ENCODE peak calls at places on chromosomes 13 and 19, in six cellular contexts. D is fibroblast of lung; M is CD8-positive, alpha-beta T cell; Q is A673; L is adrenal gland; J is GM23248. U is an unnamed sample.

GRCh38 chr13:103033999-103034398 is 32.2 kb downstream of the SLC10A2 start:
- DNase-seq in M (no peak), Q (no peak), L (no peak), D (no peak), J (no peak), U (no peak)

GRCh38 chr13:97012251-97013048 is 18.2 kb upstream of the OXGR1 start:
- DNase-seq in Q (no peak), J (no peak), M (no peak), D (no peak), L (no peak), U (no peak)

GRCh38 chr13:20165417-20166257 is 4.8 kb upstream of the GJA3 start:
- DNase-seq in Q (no peak), L (no peak), D (peak; percentile 85), J (no peak), M (no peak), U (no peak)

GRCh38 chr13:102323012-102323411 is 78.8 kb downstream of the FGF14 start:
- DNase-seq in L (no peak), D (no peak), M (no peak), J (no peak), Q (peak; percentile 15), U (no peak)

GRCh38 chr19:45766919-45767346 is 2.1 kb downstream of the SIX5 start:
- DNase-seq in Q (no peak), D (no peak), M (no peak), L (peak; percentile 60), J (peak; percentile 71), U (no peak)

GRCh38 chr13:95494082-95494681 is 58.3 kb upstream of the CLDN10 start:
- DNase-seq in Q (peak; percentile 65), L (no peak), M (no peak), J (peak; percentile 54), D (peak; percentile 76), U (no peak)

GRCh38 chr13:98275711-98276171 is 98.7 kb upstream of the RNF113B start:
- DNase-seq in J (peak; percentile 23), D (no peak), L (no peak), M (no peak), Q (no peak), U (no peak)

GRCh38 chr19:18289471-18290066 is 8.1 kb upstream of the JUND start:
- DNase-seq in Q (no peak), M (no peak), J (no peak), D (no peak), L (no peak), U (no peak)

GRCh38 chr13:111639994-111640393 is 319.6 kb downstream of the TEX29 start:
- DNase-seq in D (no peak), L (no peak), Q (peak; percentile 21), M (no peak), J (no peak), U (no peak)

GRCh38 chr19:10826846-10827245 is 9.2 kb downstream of the TMED1 start:
- DNase-seq in J (no peak), D (no peak), M (no peak), Q (no peak), L (no peak), U (no peak)

GRCh38 chr19:46821512-46822359 is 28.9 kb downstream of the AP2S1 start:
- DNase-seq in D (no peak), M (peak; percentile 40), J (no peak), L (no peak), Q (no peak), U (peak; percentile 67)

GRCh38 chr13:99041788-99042187 is 63.9 kb upstream of the DOCK9 start:
- DNase-seq in L (no peak), M (no peak), D (no peak), J (no peak), Q (no peak), U (no peak)

GRCh38 chr13:107242138-107242537 is 674.2 kb upstream of the ARGLU1 start:
- DNase-seq in L (no peak), M (no peak), Q (no peak), D (no peak), J (no peak), U (no peak)

GRCh38 chr13:52980695-52981094 is 47.9 kb upstream of the OLFM4 start:
- DNase-seq in L (no peak), Q (no peak), D (no peak), M (no peak), J (no peak), U (no peak)

GRCh38 chr19:40549007-40549708 is 27.5 kb upstream of the SHKBP1 start:
- DNase-seq in J (peak; percentile 56), L (peak; percentile 63), D (peak; percentile 40), M (peak; percentile 44), Q (peak; percentile 85), U (peak; percentile 59)

GRCh38 chr19:10744222-10744847 is 26.5 kb downstream of the DNM2 start:
- DNase-seq in Q (no peak), L (no peak), J (no peak), D (no peak), M (no peak), U (no peak)

GRCh38 chr19:45469132-45469834 is 1.5 kb downstream of the FOSB start:
- DNase-seq in Q (peak; percentile 98), J (peak; percentile 98), M (peak; percentile 81), D (peak; percentile 94), L (peak; percentile 95), U (peak; percentile 95)

GRCh38 chr19:35355851-35356460 is 2.3 kb upstream of the FFAR3 start:
- DNase-seq in M (no peak), D (peak; percentile 54), Q (no peak), L (no peak), J (no peak), U (no peak)

GRCh38 chr19:54462072-54462712 is 1.4 kb downstream of the LENG9 start:
- DNase-seq in J (peak; percentile 51), L (peak; percentile 39), M (no peak), Q (peak; percentile 37), D (no peak), U (peak; percentile 37)

GRCh38 chr19:48656840-48657474 is 11.0 kb upstream of the CA11 start:
- DNase-seq in M (no peak), L (no peak), Q (no peak), D (peak; percentile 93), J (peak; percentile 94), U (peak; percentile 20)

GRCh38 chr19:18063463-18063862 is 23.3 kb downstream of the IL12RB1 start:
- DNase-seq in J (no peak), M (no peak), D (no peak), L (no peak), Q (no peak), U (no peak)

GRCh38 chr13:71417205-71417604 is 449.8 kb downstream of the DACH1 start:
- DNase-seq in Q (no peak), L (no peak), J (no peak), D (peak; percentile 10), M (no peak), U (no peak)

GRCh38 chr13:31207630-31208549 is 8.1 kb downstream of the B3GLCT start:
- DNase-seq in D (peak; percentile 58), M (no peak), L (no peak), Q (peak; percentile 36), J (peak; percentile 73), U (no peak)

GRCh38 chr13:75395056-75395455 is 86.9 kb downstream of the TBC1D4 start:
- DNase-seq in Q (no peak), D (no peak), L (no peak), J (no peak), M (no peak), U (no peak)

GRCh38 chr13:102510072-102510471 is 86.7 kb upstream of the TPP2 start:
- DNase-seq in M (no peak), J (no peak), D (no peak), L (no peak), Q (no peak), U (no peak)

GRCh38 chr13:41085961-41086360 is 24.7 kb downstream of the WBP4 start:
- DNase-seq in L (no peak), J (no peak), D (no peak), Q (peak; percentile 13), M (no peak), U (no peak)

GRCh38 chr13:112885782-112886268 is 83.2 kb upstream of the MCF2L start:
- DNase-seq in Q (no peak), L (peak; percentile 90), J (peak; percentile 93), D (peak; percentile 87), M (no peak), U (peak; percentile 85)

GRCh38 chr19:16591803-16592556 is 19.8 kb upstream of the SLC35E1 start:
- DNase-seq in D (no peak), M (no peak), J (peak; percentile 37), L (peak; percentile 70), Q (no peak), U (no peak)

GRCh38 chr19:16595097-16595496 is 22.9 kb upstream of the SLC35E1 start:
- DNase-seq in D (no peak), J (no peak), M (no peak), L (no peak), Q (no peak), U (no peak)

GRCh38 chr19:16594131-16594586 is 21.9 kb upstream of the SLC35E1 start:
- DNase-seq in Q (no peak), J (no peak), L (no peak), D (no peak), M (no peak), U (peak; percentile 49)

GRCh38 chr19:16594681-16595091 is 22.5 kb upstream of the SLC35E1 start:
- DNase-seq in Q (no peak), L (no peak), D (no peak), M (no peak), J (no peak), U (no peak)

DNA sequence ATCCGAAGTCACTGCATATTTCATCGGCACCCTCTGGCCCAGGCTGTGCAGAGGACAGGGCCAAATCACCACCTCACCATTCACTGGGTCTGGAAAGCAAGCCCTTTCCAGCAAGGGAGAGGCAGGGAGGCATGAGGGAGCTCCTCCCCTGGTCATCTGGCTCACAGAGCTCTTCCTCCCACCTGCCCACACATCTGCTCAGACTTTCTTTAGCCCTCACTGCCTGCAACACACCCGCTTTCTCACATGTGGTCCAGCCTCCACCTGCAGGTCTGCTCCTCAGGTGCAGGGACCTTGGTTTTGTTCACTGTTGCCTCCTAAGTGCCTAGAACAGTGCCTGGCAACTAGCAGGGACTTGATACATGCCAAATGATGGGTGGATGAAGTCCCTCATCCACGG is 21.0 kb upstream of the SLC35E1 start:
- DNase-seq in L (no peak), D (no peak), M (no peak), J (no peak), Q (no peak), U (no peak)
- H3K4me1 ChIP-seq in L (peaks cover 62% of the 10 kb centered on the region), D (peaks cover 2% of the 10 kb centered on the region), M (peaks cover 64% of the 10 kb centered on the region), J (no peaks in the 10 kb centered on the region), Q (peaks cover 24% of the 10 kb centered on the region), U (peaks cover 24% of the 10 kb centered on the region)

DNA sequence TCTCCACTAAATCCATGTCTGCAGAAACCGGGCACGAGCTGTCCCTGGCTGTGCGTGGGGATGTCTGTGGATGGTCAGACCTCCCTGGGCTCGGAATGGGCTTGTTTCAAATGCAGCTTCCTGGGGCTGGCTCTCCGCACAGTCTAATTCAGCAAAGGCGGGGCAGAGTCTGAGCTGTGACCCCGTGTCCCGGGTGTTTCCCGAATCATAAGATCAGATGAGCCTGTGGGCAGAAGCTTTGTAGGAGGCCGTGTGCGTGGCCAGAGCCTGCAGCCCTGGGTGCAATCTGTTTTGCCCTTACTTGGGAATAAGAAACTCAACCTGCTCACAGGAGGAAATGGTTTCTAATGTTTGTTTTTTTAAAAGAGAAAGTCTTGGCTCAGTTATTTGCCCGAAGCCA is 13.9 kb upstream of the GNA11 start:
- DNase-seq in M (no peak), L (no peak), J (peak; percentile 27), Q (no peak), D (peak; percentile 64), U (peak; percentile 79)
- H3K4me3 ChIP-seq in M (no peak overlapping the region), L (no peak overlapping the region), J (no peak overlapping the region), Q (no peak overlapping the region), D (no peak overlapping the region), U (no peak overlapping the region)

GRCh38 chr19:49876422-49877019 is 634 bp downstream of the AKT1S1 start:
- DNase-seq in J (peak; percentile 99), Q (peak; percentile 99), M (peak; percentile 96), L (peak; percentile 99), D (peak; percentile 99), U (peak; percentile 98)
- H3K9me3 ChIP-seq in J (no peaks in the 10 kb centered on the region), Q (no peaks in the 10 kb centered on the region), M (no peaks in the 10 kb centered on the region), L (no peaks in the 10 kb centered on the region), D (no peaks in the 10 kb centered on the region), U (no peaks in the 10 kb centered on the region)

GRCh38 chr13:27965343-27965739 is 3.8 kb downstream of the CDX2 start:
- DNase-seq in L (no peak), D (no peak), Q (no peak), M (no peak), J (no peak), U (no peak)
- H3K4me1 ChIP-seq in L (peaks cover 6% of the 10 kb centered on the region), D (no peaks in the 10 kb centered on the region), Q (peaks cover 10% of the 10 kb centered on the region), M (peaks cover 9% of the 10 kb centered on the region), J (peaks cover 8% of the 10 kb centered on the region), U (no peaks in the 10 kb centered on the region)